ENCODE peak calls at places on chromosomes 5 and 9, in five cellular contexts. B, N, Z, T and K are unnamed samples.
A peak's percentile ranks its signal among the peaks of the same experiment; 100 is the strongest.

GRCh38 chr9:98491778-98492177 is 217.0 kb downstream of the GABBR2 start:
- DNase-seq in B (no peak), N (no peak), Z (no peak), T (peak; percentile 76), K (no peak)

GRCh38 chr5:90932052-90932699 is 373.6 kb downstream of the ADGRV1 start:
- DNase-seq in B (peak; percentile 55), N (peak; percentile 24), Z (peak; percentile 50), T (peak; percentile 59), K (peak; percentile 64)

GRCh38 chr5:84255318-84255717 is 129.4 kb downstream of the EDIL3 start:
- DNase-seq in B (peak; percentile 7), N (no peak), Z (peak; percentile 34), T (peak; percentile 64), K (no peak)

GRCh38 chr9:132840980-132841379 is 37.1 kb downstream of the AK8 start:
- DNase-seq in B (no peak), N (no peak), Z (no peak), T (no peak), K (no peak)

GRCh38 chr9:112288029-112288428 is 45.4 kb downstream of the PTBP3 start:
- DNase-seq in B (no peak), N (no peak), Z (no peak), T (peak; percentile 5), K (no peak)

GRCh38 chr9:129483467-129484324 is 137.2 kb downstream of the C9orf50 start:
- DNase-seq in B (no peak), N (peak; percentile 36), Z (peak; percentile 89), T (peak; percentile 91), K (no peak)

GRCh38 chr9:104301770-104302169 is 202.3 kb upstream of the OR13F1 start:
- DNase-seq in B (no peak), N (no peak), Z (no peak), T (no peak), K (no peak)

GRCh38 chr9:98771209-98771874 is 25.0 kb downstream of the ANKS6 start:
- DNase-seq in B (no peak), N (no peak), Z (no peak), T (no peak), K (no peak)

GRCh38 chr5:50653946-50654345 is 12.5 kb upstream of the PARP8 start:
- DNase-seq in B (peak; percentile 63), N (no peak), Z (no peak), T (no peak), K (no peak)

GRCh38 chr9:73143606-73144328 is 7.9 kb upstream of the ANXA1 start:
- DNase-seq in B (no peak), N (no peak), Z (peak; percentile 89), T (peak; percentile 85), K (no peak)

GRCh38 chr5:54620583-54620933 is 103.0 kb downstream of the SNX18 start:
- DNase-seq in B (no peak), N (no peak), Z (no peak), T (peak; percentile 87), K (no peak)

GRCh38 chr5:38985909-38986452 is 88.2 kb downstream of the RICTOR start:
- DNase-seq in B (no peak), N (no peak), Z (no peak), T (no peak), K (no peak)

GRCh38 chr9:19975499-19975898 is 186.7 kb upstream of the SLC24A2 start:
- DNase-seq in B (no peak), N (no peak), Z (no peak), T (no peak), K (no peak)

GRCh38 chr5:22514231-22514630 is 338.9 kb downstream of the CDH12 start:
- DNase-seq in B (no peak), N (no peak), Z (peak; percentile 30), T (no peak), K (no peak)

GRCh38 chr5:961711-962240 is 46.8 kb upstream of the NKD2 start:
- DNase-seq in B (no peak), N (no peak), Z (no peak), T (no peak), K (no peak)

GRCh38 chr9:123927625-123928308 is 2.2 kb downstream of the DENND1A start:
- DNase-seq in B (peak; percentile 59), N (no peak), Z (peak; percentile 55), T (peak; percentile 83), K (no peak)

GRCh38 chr5:143374496-143375217 is 28.8 kb downstream of the NR3C1 start:
- DNase-seq in B (peak; percentile 20), N (no peak), Z (no peak), T (no peak), K (no peak)

GRCh38 chr5:59500014-59500413 is 393.5 kb downstream of the PDE4D start:
- DNase-seq in B (no peak), N (no peak), Z (no peak), T (no peak), K (no peak)

GRCh38 chr5:59491944-59492343 is 401.6 kb downstream of the PDE4D start:
- DNase-seq in B (no peak), N (no peak), Z (no peak), T (peak; percentile 12), K (no peak)

DNA sequence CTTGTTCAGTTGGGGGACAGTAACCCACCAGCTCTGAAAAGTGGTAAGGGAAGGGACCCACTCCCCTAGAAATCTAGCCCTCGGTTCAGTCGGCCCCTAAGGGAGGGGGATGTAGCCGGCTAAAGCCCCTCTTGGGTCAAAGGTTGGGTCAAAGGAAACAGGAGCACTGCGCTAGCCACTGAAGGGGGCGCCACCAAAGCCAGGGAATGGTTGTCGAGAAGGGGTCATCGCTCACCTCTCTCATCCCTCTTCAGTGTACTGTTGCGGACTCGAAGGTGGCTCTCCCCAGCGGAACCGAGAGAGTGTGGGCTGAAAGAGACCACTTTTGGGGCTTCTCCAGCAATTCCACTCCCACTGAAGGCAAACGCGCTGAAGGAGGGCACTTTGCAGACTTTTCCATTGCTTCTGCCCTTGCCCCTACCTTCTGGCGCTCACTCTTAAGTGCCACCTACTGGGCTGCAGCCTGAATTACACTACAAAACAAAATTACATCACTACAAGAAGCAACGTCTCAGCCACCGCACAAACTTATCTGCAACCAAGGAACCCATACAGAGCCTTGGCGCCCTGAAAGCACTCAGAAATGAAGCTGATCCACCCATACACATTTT is 396.9 kb downstream of the PDE4D start:
- DNase-seq in B (peak; percentile 52), N (no peak), Z (no peak), T (no peak), K (no peak)
- TF ChIP-seq CTCF in B (peak; percentile 62), N (no peak), Z (no peak), T (peak; percentile 62), K (no peak)

GRCh38 chr5:149221326-149221725 is 50.3 kb upstream of the AFAP1L1 start:
- DNase-seq in B (no peak), N (no peak), Z (no peak), T (peak; percentile 36), K (no peak)

GRCh38 chr5:149220750-149221149 is 50.9 kb upstream of the AFAP1L1 start:
- DNase-seq in B (no peak), N (no peak), Z (no peak), T (no peak), K (no peak)

GRCh38 chr5:149223081-149223848 is 48.4 kb upstream of the AFAP1L1 start:
- DNase-seq in B (peak; percentile 13), N (no peak), Z (no peak), T (no peak), K (no peak)

GRCh38 chr5:149219584-149219983 is 52.1 kb upstream of the AFAP1L1 start:
- DNase-seq in B (no peak), N (no peak), Z (no peak), T (no peak), K (no peak)

DNA sequence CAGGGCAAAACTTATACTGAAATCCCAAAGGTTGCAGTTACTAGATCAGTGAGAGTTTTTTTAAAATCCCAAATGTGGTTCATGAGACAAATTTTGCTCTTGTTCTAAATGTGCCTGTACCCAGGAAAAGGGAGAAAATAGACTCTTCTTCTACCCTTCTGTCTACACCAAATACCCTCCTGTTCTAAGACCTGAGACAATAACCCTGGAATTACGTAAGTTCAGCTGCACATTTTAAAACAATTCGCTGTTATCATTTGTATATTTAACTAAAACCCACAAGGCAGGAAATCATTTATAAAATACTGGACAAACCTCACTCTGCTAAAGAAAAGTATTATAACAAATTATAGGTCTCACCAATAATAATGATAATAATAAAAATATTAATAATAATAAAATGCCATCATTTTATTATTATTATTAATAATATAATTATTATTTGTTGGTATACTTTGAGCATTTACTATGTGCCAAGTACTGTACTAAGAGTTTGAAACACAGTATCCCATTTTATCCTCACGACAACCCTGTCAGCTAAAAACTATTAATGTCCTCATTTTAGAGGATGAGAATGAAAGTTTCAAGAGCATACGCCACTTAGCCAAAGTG is 49.8 kb upstream of the AFAP1L1 start:
- DNase-seq in B (no peak), N (no peak), Z (no peak), T (no peak), K (no peak)
- TF ChIP-seq CTCF in B (no peak), N (no peak), Z (no peak), T (no peak), K (no peak)

GRCh38 chr5:60295423-60295822 is 401.9 kb upstream of the PDE4D start:
- DNase-seq in B (peak; percentile 57), N (no peak), Z (no peak), T (peak; percentile 25), K (no peak)
- TF ChIP-seq CTCF in B (peak; percentile 56), N (no peak), Z (no peak), T (peak; percentile 68), K (no peak)

DNA sequence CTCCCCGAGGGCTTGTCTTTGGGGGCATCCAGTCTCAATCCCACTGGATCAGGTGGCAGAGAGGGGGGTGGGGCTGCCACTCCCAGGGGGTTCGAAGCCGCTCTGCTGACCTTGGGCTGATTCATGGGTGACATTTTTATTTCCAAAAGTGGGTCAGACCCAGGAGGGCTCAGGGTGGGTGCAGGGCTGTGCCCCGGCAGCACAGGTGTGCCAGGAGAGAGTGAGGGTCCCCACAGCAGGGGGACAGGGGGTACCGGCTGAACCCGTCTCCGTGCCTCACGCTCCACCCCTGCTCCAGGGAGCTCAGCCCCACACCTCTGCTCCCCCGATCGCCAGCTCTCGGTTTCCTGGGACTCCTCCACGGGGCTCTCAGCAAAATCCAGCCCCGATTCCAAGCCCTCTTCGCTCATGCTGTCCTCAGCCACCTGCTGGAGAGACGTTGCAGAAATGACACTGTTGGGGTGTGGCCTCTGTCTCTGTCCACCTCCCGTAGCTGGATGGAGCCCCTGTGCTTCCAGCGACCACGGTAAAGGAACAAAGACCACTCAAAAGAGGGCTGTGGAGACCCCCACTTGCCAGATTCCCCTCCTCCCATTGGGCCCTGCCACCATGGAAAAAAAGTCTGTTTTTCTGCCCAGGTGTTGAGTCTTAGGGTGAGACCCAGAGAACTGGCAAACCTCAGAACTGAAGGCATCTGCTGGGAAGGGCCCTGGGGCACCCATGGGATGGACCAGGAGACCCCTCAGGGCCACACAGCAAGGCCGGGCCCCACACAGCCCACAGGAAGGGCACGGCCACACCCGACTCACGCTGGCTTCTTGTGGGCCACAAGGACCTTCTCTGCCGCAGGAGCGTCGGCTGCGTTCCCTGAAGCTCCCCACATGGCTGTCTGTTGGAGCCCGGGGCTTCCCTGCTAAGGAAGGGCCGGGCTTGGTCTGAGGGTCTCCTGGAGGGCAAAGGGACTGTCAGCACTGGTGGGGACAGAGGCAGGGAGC is 10.6 kb upstream of the QSOX2 start:
- DNase-seq in B (no peak), N (no peak), Z (peak; percentile 35), T (no peak), K (no peak)
- TF ChIP-seq CTCF in B (no peak), N (no peak), Z (no peak), T (peak; percentile 6), K (no peak)

GRCh38 chr9:87667164-87667738 is 58.7 kb upstream of the CTSL start:
- DNase-seq in B (peak; percentile 41), N (no peak), Z (no peak), T (no peak), K (no peak)
- TF ChIP-seq CTCF in B (peak; percentile 31), N (no peak), Z (no peak), T (peak; percentile 21), K (peak; percentile 6)